ENCODE peak calls at places on chromosomes 13 and 19, in seven cellular contexts. F is hepatic stellate cell, P is Right ventricle myocardium superior, A is psoas muscle, G is GM12864, M is left ventricle myocardium superior, J is prostate gland. W is an unnamed sample.
A peak's percentile ranks its signal among the peaks of the same experiment; 100 is the strongest.

GRCh38 chr13:44141213-44141724 is 232.4 kb upstream of the SERP2 start:
- DNase-seq in F (no peak), M (no peak), A (no peak), G (no peak), J (no peak), P (no peak), W (no peak)

GRCh38 chr13:113129921-113130750 is 7.5 kb downstream of the F10 start:
- DNase-seq in G (no peak), F (no peak), A (no peak), J (no peak), P (peak; percentile 60), M (peak; percentile 64), W (peak; percentile 35)

GRCh38 chr19:1862424-1863307 is 713 bp downstream of the KLF16 start:
- DNase-seq in J (no peak), M (peak; percentile 69), G (no peak), F (no peak), A (peak; percentile 51), P (no peak), W (peak; percentile 78)

GRCh38 chr19:48319647-48320537 is 5.5 kb upstream of the EMP3 start:
- DNase-seq in A (peak; percentile 82), P (peak; percentile 91), F (peak; percentile 82), J (peak; percentile 77), M (peak; percentile 91), G (no peak), W (peak; percentile 88)

GRCh38 chr19:12703056-12703455 is 6.6 kb upstream of the FBXW9 start:
- DNase-seq in G (no peak), A (no peak), P (no peak), F (peak; percentile 68), M (no peak), J (no peak), W (no peak)

GRCh38 chr19:54523403-54523802 is 20.8 kb downstream of the LAIR2 start:
- DNase-seq in G (no peak), A (no peak), P (no peak), M (no peak), J (no peak), F (peak; percentile 20), W (no peak)

GRCh38 chr13:99639126-99639525 is 137.9 kb downstream of the TM9SF2 start:
- DNase-seq in A (no peak), P (no peak), J (no peak), F (no peak), G (no peak), M (no peak), W (no peak)

GRCh38 chr13:50404769-50405168 is 389.5 kb downstream of the KCNRG start:
- DNase-seq in P (no peak), A (no peak), M (no peak), J (no peak), G (no peak), F (no peak), W (no peak)

GRCh38 chr19:55041627-55042343 is 3.7 kb upstream of the GP6 start:
- DNase-seq in F (no peak), A (no peak), P (no peak), J (no peak), G (no peak), M (no peak), W (no peak)

GRCh38 chr19:38912600-38913514 is 871 bp upstream of the CCER2 start:
- DNase-seq in A (no peak), P (peak; percentile 23), F (no peak), M (no peak), G (no peak), J (no peak), W (no peak)

GRCh38 chr19:10270616-10271394 is at the start of gene ICAM1:
- DNase-seq in P (peak; percentile 91), F (peak; percentile 55), G (peak; percentile 67), J (peak; percentile 54), M (peak; percentile 87), A (peak; percentile 85), W (peak; percentile 94)

GRCh38 chr13:105638446-105638845 is 897.0 kb downstream of the EFNB2 start:
- DNase-seq in J (no peak), A (no peak), G (no peak), M (no peak), F (no peak), P (no peak), W (no peak)

GRCh38 chr19:11480927-11481776 is at the start of gene ELAVL3:
- DNase-seq in J (no peak), P (no peak), A (no peak), G (no peak), F (peak; percentile 44), M (no peak), W (no peak)

GRCh38 chr19:37809366-37809765 is 30.0 kb upstream of the ZNF573 start:
- DNase-seq in F (no peak), A (no peak), G (no peak), M (no peak), J (no peak), P (no peak), W (no peak)

GRCh38 chr13:103203750-103204330 is 137.6 kb upstream of the SLC10A2 start:
- DNase-seq in M (no peak), J (no peak), G (no peak), P (no peak), A (no peak), F (no peak), W (no peak)

GRCh38 chr13:113532156-113532806 is 41.8 kb upstream of the DCUN1D2 start:
- DNase-seq in M (peak; percentile 71), A (no peak), J (no peak), F (no peak), P (peak; percentile 61), G (no peak), W (no peak)

GRCh38 chr13:43787518-43787891 is 733 bp upstream of the ENOX1 start:
- DNase-seq in J (no peak), P (no peak), M (no peak), G (no peak), A (no peak), F (no peak), W (no peak)

GRCh38 chr13:66915596-66916185 is 314.4 kb downstream of the PCDH9 start:
- DNase-seq in M (no peak), P (no peak), J (no peak), G (no peak), A (no peak), F (peak; percentile 2), W (no peak)

GRCh38 chr13:93355094-93355493 is 128.5 kb downstream of the GPC6 start:
- DNase-seq in G (no peak), M (no peak), F (no peak), J (no peak), A (no peak), P (no peak), W (no peak)

GRCh38 chr19:6218497-6219146 is 61.2 kb downstream of the MLLT1 start:
- DNase-seq in A (peak; percentile 91), M (peak; percentile 95), G (peak; percentile 48), F (peak; percentile 98), P (peak; percentile 94), J (peak; percentile 88), W (peak; percentile 81)

GRCh38 chr19:27792576-27793127 is 1420.3 kb downstream of the UQCRFS1 start:
- DNase-seq in P (no peak), F (no peak), M (no peak), G (no peak), A (no peak), J (no peak), W (no peak)

GRCh38 chr13:93413972-93414717 is 187.5 kb downstream of the GPC6 start:
- DNase-seq in F (no peak), J (no peak), P (no peak), M (no peak), A (no peak), G (no peak), W (no peak)

GRCh38 chr19:40612831-40613668 is 11.9 kb downstream of the LTBP4 start:
- DNase-seq in P (peak; percentile 80), J (peak; percentile 37), F (no peak), G (no peak), M (peak; percentile 76), A (no peak), W (peak; percentile 64)

GRCh38 chr19:32622002-32622401 is 41.0 kb downstream of the PDCD5 start:
- DNase-seq in M (no peak), P (no peak), F (no peak), A (no peak), J (no peak), G (no peak), W (no peak)

GRCh38 chr19:41521860-41522555 is 54.0 kb upstream of the CEACAM21 start:
- DNase-seq in A (no peak), M (peak; percentile 49), G (no peak), J (no peak), P (peak; percentile 48), F (no peak), W (no peak)

GRCh38 chr13:73000027-73000674 is 58.7 kb upstream of the KLF5 start:
- DNase-seq in F (no peak), M (no peak), J (no peak), G (peak; percentile 5), A (no peak), P (no peak), W (no peak)

GRCh38 chr13:93784191-93784590 is 557.6 kb downstream of the GPC6 start:
- DNase-seq in M (no peak), P (no peak), A (no peak), G (no peak), J (no peak), F (no peak), W (no peak)

W was measured in Peyer's patch.